ENCODE peak calls at places on chromosome 2, in seven cellular contexts. L, S, W, U, V, A and R are unnamed samples.

GRCh38 chr2:224142397-224143312 is 103.6 kb upstream of the SERPINE2 start:
- DNase-seq in U (peak), A (no peak), S (no peak), W (no peak), V (no peak), L (no peak), R (peak)

GRCh38 chr2:10297950-10298349 is 4.8 kb upstream of the HPCAL1 start:
- DNase-seq in S (peak), U (peak), L (peak), V (no peak), A (peak), W (peak), R (peak)

GRCh38 chr2:190554357-190555006 is 20.0 kb upstream of the NEMP2 start:
- DNase-seq in S (no peak), V (no peak), W (no peak), A (no peak), U (no peak), L (no peak), R (no peak)

GRCh38 chr2:234191819-234192407 is 141.4 kb downstream of the SPP2 start:
- DNase-seq in V (no peak), S (no peak), W (peak), U (peak), L (peak), A (no peak), R (peak)

GRCh38 chr2:233414777-233415570 is 60.7 kb downstream of the DGKD start:
- DNase-seq in L (no peak), S (peak), V (no peak), U (peak), A (no peak), W (peak), R (no peak)

GRCh38 chr2:232568161-232568560 is 17.7 kb downstream of the EIF4E2 start:
- DNase-seq in A (peak), W (peak), V (no peak), U (peak), S (no peak), L (peak), R (peak)

GRCh38 chr2:10300997-10301945 is 1.4 kb upstream of the HPCAL1 start:
- DNase-seq in W (no peak), U (no peak), L (no peak), V (no peak), A (no peak), S (no peak), R (no peak)

GRCh38 chr2:31203916-31204315 is 13.4 kb downstream of the CAPN14 start:
- DNase-seq in V (no peak), U (no peak), A (no peak), S (no peak), W (no peak), L (no peak), R (no peak)

GRCh38 chr2:207719008-207719407 is 7.6 kb downstream of the CCNYL1 start:
- DNase-seq in A (no peak), W (no peak), V (no peak), S (no peak), L (no peak), U (no peak), R (no peak)

GRCh38 chr2:133266075-133266925 is 302.0 kb downstream of the NCKAP5 start:
- DNase-seq in A (no peak), U (no peak), L (peak), V (no peak), W (no peak), S (no peak), R (no peak)

DNA sequence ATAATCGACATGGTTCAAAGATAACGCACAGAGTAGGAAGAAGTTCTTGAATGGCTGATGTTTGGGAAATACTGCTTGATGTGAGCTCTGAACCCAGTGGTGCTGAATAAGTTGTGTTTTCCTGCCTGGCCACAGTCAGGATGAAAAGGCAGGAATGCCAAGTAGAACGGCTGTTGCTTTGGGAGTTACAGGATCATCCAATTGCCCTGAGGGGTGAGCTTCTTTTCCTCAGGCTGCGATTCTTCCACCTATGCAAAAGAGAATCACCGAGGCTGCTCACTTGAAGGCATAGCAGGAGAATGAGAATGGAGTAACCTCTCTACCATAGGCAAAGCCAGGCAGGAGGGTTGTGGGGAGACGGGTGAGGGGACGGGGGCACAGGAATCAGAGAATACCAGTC is 14.4 kb upstream of the IGFBP2 start:
- DNase-seq in U (no peak), A (no peak), S (no peak), L (no peak), V (no peak), W (no peak), R (no peak)
- H3K4me3 ChIP-seq in U (no peak), A (no peak), S (no peak), L (no peak), V (no peak), W (no peak), R (no peak)

DNA sequence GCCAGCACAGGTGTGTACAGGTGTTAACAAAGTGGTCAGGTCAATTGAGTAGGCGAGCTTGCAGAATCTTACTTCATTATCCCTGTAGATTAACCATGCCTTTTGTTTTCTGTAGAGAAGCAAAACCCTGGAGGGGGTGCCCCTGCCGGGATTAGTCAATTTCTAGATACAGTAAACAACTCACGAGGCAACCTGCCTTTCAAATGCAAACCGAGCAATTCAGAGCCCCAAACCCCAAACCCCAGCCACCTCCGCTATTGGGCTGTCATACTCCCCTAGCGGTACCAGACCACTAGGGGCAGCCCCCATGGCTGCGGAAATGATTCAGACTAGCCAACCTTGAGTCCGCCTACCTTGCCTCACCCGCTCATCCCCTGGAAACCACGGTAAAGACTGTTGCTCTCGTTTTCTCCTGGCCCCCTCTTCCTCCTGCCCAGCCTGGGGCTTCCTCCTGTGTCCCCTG is 61.4 kb upstream of the KIF5C start:
- DNase-seq in W (no peak), U (no peak), V (no peak), L (no peak), A (no peak), S (no peak), R (no peak)
- TF ChIP-seq CTCF in W (no peak), U (no peak), V (peak), L (no peak), A (no peak), S (no peak), R (no peak)

GRCh38 chr2:70399046-70399445 is 97.2 kb upstream of the FAM136A start:
- DNase-seq in S (no peak), L (no peak), A (no peak), V (no peak), W (no peak), U (no peak), R (no peak)

GRCh38 chr2:70397186-70397585 is 95.3 kb upstream of the FAM136A start:
- DNase-seq in L (no peak), S (no peak), W (no peak), V (no peak), U (no peak), A (no peak), R (no peak)

GRCh38 chr2:70403267-70404053 is 101.6 kb upstream of the FAM136A start:
- DNase-seq in S (no peak), W (peak), L (no peak), A (no peak), V (no peak), U (no peak), R (no peak)

GRCh38 chr2:70396589-70396988 is 94.7 kb upstream of the FAM136A start:
- DNase-seq in W (no peak), S (no peak), A (no peak), V (no peak), L (no peak), U (no peak), R (no peak)

DNA sequence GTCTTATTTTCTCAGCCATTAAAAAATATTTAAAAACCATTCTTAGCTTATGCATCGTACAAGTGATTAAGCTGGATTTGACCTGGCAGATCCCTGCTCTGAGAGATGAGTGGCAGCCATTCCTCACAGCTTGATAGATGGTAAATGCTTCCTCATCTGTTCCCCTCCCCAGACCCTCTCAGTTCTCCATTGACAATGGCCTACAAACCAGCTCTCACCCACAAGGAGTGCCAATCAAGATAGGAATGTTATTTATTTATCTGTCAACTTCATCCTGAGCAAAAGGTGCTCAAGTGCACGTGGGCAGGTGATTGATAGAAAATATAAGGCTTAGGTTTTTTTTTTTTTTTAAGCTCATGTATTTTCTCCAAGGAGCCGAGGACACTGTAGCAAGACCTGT is 98.7 kb upstream of the FAM136A start:
- DNase-seq in W (no peak), U (no peak), A (no peak), L (no peak), S (no peak), V (no peak), R (no peak)
- H3K4me3 ChIP-seq in W (no peak), U (no peak), A (no peak), L (no peak), S (no peak), V (no peak), R (no peak)

DNA sequence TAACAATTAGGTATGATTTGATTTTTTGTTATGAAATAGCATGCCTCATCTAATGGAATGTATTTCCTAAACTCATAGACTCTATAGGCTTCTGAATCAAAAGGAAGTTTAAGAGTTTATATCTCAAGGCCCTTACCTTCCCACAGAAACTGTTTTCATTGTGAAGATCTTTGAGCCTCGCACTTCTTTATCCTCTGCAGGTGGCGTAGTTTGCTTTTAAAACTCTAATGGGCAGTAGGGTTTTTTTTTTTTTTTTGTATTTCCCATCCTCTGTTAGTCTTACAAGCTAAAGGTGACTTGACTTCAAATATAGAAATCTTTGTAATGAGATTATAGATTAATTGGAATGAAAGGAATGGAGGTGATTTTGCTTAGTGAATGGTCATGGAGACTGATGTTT is 28.3 kb downstream of the DYNC2LI1 start:
- DNase-seq in L (no peak), W (no peak), A (no peak), S (no peak), V (no peak), U (no peak), R (no peak)
- TF ChIP-seq CTCF in L (no peak), W (no peak), A (no peak), S (no peak), V (no peak), U (no peak), R (no peak)

GRCh38 chr2:200181732-200182131 is 124.8 kb upstream of the SPATS2L start:
- DNase-seq in L (no peak), S (no peak), W (no peak), A (no peak), U (no peak), V (no peak), R (no peak)

GRCh38 chr2:200188851-200189250 is 117.6 kb upstream of the SPATS2L start:
- DNase-seq in W (no peak), L (no peak), V (no peak), S (no peak), A (no peak), U (no peak), R (no peak)

GRCh38 chr2:200180943-200181342 is 125.5 kb upstream of the SPATS2L start:
- DNase-seq in U (no peak), V (no peak), S (no peak), L (no peak), A (no peak), W (no peak), R (no peak)

GRCh38 chr2:200185575-200186103 is 120.9 kb upstream of the SPATS2L start:
- DNase-seq in V (no peak), U (no peak), S (no peak), A (no peak), W (no peak), L (no peak), R (no peak)

DNA sequence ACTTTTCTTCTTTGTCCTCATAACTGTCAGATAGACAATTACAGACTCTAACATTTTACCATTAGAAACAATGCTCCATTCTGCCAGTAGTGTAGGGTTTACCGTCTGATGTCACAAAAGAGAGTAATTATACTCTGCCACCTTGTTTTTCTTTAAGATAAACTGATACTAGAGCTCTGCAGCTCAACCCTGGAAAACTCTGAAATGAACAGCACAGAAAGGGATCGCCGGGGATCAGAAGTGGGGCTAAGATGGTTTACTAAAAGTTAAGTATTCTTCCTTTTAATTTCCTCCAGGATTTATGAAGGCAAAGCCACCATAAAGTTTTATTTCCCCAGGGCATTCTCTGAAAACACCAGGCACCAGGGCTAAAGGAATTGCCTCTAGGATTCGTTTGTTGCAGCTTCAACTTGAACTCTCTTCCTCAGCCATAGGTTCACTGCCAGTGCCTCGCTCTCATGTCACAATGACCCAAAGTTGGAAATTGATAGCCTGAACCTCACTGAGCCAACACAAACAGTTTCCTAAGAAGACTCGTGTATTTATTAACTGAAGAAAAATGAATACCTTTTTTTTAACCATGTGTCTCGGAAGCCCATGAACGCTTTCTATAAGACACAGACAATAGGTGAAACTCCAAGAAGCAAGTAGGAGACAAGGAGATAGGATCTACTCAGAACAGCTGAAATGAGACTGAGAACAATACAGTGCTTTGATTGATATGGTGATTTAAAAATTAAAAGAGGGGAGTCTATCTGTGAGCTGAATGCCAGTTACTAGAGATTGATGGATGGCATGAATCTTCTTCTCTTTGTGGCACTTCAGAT is 121.5 kb upstream of the SPATS2L start:
- DNase-seq in V (no peak), A (no peak), S (no peak), L (no peak), U (no peak), W (no peak), R (no peak)
- H3K4me3 ChIP-seq in V (no peak), A (no peak), S (no peak), L (no peak), U (no peak), W (no peak), R (no peak)

GRCh38 chr2:173239644-173240043 is 115.0 kb upstream of the CDCA7 start:
- DNase-seq in V (no peak), U (no peak), L (no peak), W (no peak), A (no peak), S (no peak), R (no peak)

GRCh38 chr2:173240083-173240482 is 114.6 kb upstream of the CDCA7 start:
- DNase-seq in U (no peak), V (no peak), S (no peak), L (no peak), W (no peak), A (no peak), R (no peak)

GRCh38 chr2:173235947-173236803 is 118.5 kb upstream of the CDCA7 start:
- DNase-seq in U (no peak), S (no peak), W (no peak), V (no peak), L (no peak), A (no peak), R (no peak)

GRCh38 chr2:173238385-173238784 is 116.3 kb upstream of the CDCA7 start:
- DNase-seq in U (no peak), W (no peak), V (no peak), A (no peak), L (no peak), S (no peak), R (no peak)

GRCh38 chr2:173241643-173242042 is 113.0 kb upstream of the CDCA7 start:
- DNase-seq in A (no peak), W (no peak), S (no peak), V (no peak), U (no peak), L (no peak), R (no peak)
- TF ChIP-seq CTCF in A (no peak), W (no peak), S (no peak), V (no peak), U (no peak), L (no peak), R (no peak)

GRCh38 chr2:130871843-130872242 is 35.1 kb downstream of the ARHGEF4 start:
- DNase-seq in A (no peak), W (no peak), V (no peak), S (no peak), U (no peak), L (no peak), R (no peak)
- H3K4me3 ChIP-seq in A (no peak), W (no peak), V (no peak), S (no peak), U (no peak), L (no peak), R (no peak)